ENCODE peak calls at places on chromosomes 12 and 14, in four cellular contexts. O is NT2/D1, J is fibroblast of lung, S is GM12878. V is an unnamed sample.

GRCh38 chr14:88935083-88935482 is 110.6 kb downstream of the TTC8 start:
- DNase-seq in S (no peak), O (no peak), J (no peak), V (no peak)

GRCh38 chr12:2652401-2653081 is 142.2 kb upstream of the FKBP4 start:
- DNase-seq in S (no peak), O (no peak), J (no peak), V (no peak)

GRCh38 chr12:103503546-103504480 is 8.0 kb upstream of the C12orf42 start:
- DNase-seq in S (no peak), O (peak; percentile 33), J (no peak), V (no peak)

GRCh38 chr12:10740182-10740581 is 17.1 kb upstream of the YBX3 start:
- DNase-seq in O (peak; percentile 57), J (no peak), S (no peak), V (no peak)

GRCh38 chr12:125443316-125443715 is 378.1 kb downstream of the AACS start:
- DNase-seq in S (no peak), J (no peak), O (no peak), V (no peak)

GRCh38 chr12:109150124-109150640 is 33.8 kb downstream of the ACACB start:
- DNase-seq in J (no peak), S (no peak), O (no peak), V (no peak)

GRCh38 chr14:55329999-55330710 is 58.9 kb downstream of the FBXO34 start:
- DNase-seq in S (no peak), J (peak; percentile 12), O (no peak), V (no peak)

GRCh38 chr14:86999076-86999475 is 993.9 kb downstream of the GALC start:
- DNase-seq in J (no peak), S (no peak), O (no peak), V (no peak)

GRCh38 chr14:23034498-23035302 is at the start of gene PSMB5:
- DNase-seq in O (peak; percentile 87), J (peak; percentile 96), S (peak; percentile 98), V (peak; percentile 97)

GRCh38 chr14:23307687-23308644 is 1.3 kb downstream of the BCL2L2 start:
- DNase-seq in J (peak; percentile 64), O (no peak), S (no peak), V (no peak)

DNA sequence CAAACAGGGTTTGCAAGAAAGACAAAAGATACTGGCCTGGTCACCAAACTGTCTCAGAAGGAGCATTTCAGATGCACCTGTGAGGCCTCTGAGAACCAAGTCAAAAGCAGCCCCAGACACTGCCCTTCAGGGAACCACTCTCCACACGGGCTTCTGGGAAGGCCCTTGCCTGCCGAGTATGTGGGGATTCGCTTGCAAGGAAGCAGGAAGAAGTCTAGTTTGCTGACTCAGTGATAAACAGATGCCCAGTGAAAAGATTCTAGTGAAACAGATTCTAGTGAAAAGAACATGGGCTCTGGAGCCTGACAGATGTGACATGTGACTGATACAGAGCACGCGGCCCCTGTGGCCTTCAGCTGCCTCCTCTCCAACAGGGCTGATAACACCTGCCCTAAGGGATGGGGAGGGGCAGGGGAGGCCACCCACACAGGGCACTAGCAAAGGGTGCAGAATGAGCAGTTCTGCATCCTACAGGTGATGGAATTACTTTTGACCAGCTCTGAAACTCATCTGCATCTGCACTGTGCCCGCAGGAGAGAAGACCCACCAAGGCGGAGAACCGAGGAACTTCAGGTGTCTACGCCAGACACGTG is 19.1 kb downstream of the AMN start:
- DNase-seq in J (no peak), S (no peak), O (no peak), V (no peak)
- H3K9ac ChIP-seq in J (no peak overlapping the region), S (no peak overlapping the region), O (no peak overlapping the region), V (no peak overlapping the region)

DNA sequence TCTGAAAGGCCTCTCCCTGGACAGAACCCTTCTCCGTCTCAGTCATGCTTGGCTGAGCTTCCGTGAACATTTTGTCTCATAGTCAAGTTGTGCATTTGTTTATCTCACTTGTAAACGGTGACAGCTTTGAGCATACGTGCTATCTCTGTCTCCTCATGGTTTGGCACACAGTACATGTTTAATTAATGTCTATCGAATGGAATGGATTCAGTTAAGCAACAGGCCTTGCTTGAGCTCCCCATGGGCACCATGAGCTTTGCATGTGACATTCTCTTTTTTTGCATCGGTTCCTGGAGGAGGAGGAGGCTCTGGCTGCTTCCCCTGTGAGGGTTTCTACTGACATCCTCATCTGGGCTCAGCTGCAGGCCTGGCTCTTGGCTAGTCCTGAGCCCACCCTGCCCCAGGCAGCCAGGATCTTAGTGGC is 80.0 kb downstream of the PRIMA1 start:
- DNase-seq in J (no peak), O (no peak), S (no peak), V (no peak)
- H3K9ac ChIP-seq in J (no peak overlapping the region), O (no peak overlapping the region), S (no peak overlapping the region), V (no peak overlapping the region)

GRCh38 chr14:103871596-103872480 is 24.5 kb upstream of the PPP1R13B start:
- DNase-seq in J (no peak), S (peak; percentile 12), O (no peak), V (no peak)
- H3K9ac ChIP-seq in J (no peak overlapping the region), S (peak overlapping the region; percentile 71), O (no peak overlapping the region), V (peak overlapping the region; percentile 44)

DNA sequence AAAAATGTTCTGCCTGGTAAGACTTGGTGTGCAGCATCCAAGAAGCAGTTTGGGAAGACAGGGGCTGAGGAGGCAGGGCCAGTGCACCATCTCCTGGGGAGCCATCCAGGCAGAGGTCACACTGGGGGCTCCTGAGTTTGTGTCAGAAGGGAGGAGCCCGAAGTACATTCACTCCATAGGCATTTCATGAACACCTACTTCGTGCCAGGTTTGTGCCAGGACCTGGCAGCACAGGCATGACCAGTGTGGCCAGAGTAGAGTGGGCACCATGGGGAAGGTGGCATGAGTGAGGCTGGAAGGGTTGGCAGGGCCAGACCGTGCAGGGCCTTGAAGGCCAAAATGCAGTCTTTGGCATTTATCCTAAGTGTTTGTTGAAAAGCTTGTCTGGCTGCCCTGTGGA is 86.5 kb upstream of the RIN3 start:
- DNase-seq in S (no peak), O (no peak), J (no peak), V (no peak)
- H3K9ac ChIP-seq in S (no peak overlapping the region), O (no peak overlapping the region), J (no peak overlapping the region), V (no peak overlapping the region)

DNA sequence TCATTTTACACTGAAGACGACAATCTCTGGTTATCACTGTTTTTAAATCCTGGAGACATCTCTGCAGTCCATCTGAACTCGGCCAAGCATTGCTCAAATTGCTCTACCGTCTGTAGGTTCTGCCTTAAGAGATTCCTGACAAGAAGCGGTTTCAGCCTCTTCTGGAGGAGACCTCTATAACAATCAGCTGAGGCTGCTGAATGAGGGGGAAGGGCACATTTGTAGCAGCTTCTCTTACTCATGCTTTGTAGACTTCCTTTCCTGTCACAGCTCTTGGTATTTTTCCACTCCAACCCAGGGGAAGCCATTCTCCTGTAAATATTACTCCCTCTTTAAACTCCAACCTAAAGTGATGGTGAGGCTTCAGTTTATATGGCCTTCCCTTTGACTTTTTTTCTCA is 3.0 kb downstream of the ARG2 start:
- DNase-seq in S (no peak), J (peak; percentile 85), O (no peak), V (peak; percentile 93)
- H3K9ac ChIP-seq in S (no peak overlapping the region), J (no peak overlapping the region), O (no peak overlapping the region), V (peak overlapping the region; percentile 82)

GRCh38 chr14:102187044-102187443 is 47.3 kb downstream of the WDR20 start:
- DNase-seq in O (no peak), J (peak; percentile 90), S (no peak), V (peak; percentile 45)
- H3K9ac ChIP-seq in O (no peak overlapping the region), J (no peak overlapping the region), S (no peak overlapping the region), V (no peak overlapping the region)

DNA sequence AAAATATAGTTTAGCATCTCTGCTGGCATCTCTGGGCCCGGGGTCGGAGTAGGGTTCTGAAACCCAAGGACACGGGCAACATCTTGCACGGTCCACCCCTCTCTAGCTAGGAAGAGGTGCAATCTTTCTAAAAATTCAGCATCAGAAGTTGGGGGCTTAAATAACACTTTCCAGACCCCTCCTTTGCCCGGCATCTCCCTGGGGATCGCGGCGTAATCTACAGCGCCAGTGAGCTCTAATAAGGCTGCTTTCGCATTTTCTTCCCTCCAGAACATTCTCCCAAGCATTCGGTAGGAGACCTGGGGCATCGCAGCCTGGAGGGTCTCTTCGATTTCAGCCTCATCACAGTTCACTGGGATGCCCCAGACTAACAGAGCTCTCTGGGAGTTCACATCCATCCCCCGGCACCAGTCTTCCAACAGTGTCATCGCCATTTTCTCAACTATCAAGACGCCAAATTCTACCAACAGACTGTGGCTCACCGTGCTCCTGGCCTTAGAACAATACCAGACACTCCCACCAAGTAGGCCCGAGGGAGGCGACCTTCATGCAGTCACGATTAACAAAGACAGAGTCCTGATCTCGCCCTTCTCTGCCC is 879 bp downstream of the PNMA1 start:
- DNase-seq in S (no peak), O (no peak), J (no peak), V (no peak)
- H3K9ac ChIP-seq in S (peak overlapping the region; percentile 64), O (peak overlapping the region; percentile 95), J (peak overlapping the region; percentile 80), V (peak overlapping the region; percentile 77)

GRCh38 chr12:83197483-83197914 is 510.8 kb downstream of the TMTC2 start:
- DNase-seq in J (no peak), O (peak; percentile 52), S (no peak), V (no peak)
- H3K9ac ChIP-seq in J (no peak overlapping the region), O (no peak overlapping the region), S (no peak overlapping the region), V (no peak overlapping the region)

DNA sequence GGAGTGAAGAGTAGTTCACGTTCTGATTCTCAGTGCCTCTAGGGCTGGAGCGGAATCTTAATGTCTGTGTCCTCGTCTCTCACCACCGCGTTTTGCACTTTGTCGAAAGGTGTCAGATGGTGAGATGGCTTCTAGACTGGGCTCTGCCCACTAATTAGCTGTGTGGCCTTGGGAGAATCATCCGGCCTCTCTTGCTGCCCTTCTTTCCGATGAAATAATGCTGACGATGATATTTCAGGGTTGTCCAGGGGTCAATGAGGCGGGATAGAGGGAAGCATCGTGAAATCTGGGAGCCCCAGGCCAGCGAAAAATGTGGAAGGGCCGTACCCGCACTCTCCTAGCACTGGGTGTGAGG is 805 bp upstream of the GALNT16 start:
- DNase-seq in J (no peak), S (no peak), O (no peak), V (no peak)
- H3K9ac ChIP-seq in J (no peak overlapping the region), S (no peak overlapping the region), O (peak overlapping the region; percentile 56), V (no peak overlapping the region)